ENCODE peak calls at places on chromosome 14, in ten cellular contexts. J is foreskin fibroblast; G is sciatic nerve; I is NCI-H2227 treated with DMSO at 0.1 percent for 48 hours; M is HuH-7.5; X is activated CD4-positive, alpha-beta T cell treated with anti-CD3 and anti-CD28 coated beads for 24 hours; K is psoas muscle; Q is NCI-H1417; D is progenitor cell of endocrine pancreas; F is T-helper 9 cell. A is an unnamed sample.

GRCh38 chr14:24092960-24093900 is 881 bp upstream of the PCK2 start:
- DNase-seq in D (no peak), G (no peak), F (no peak), I (no peak), M (no peak), K (no peak), X (no peak), J (no peak), Q (no peak), A (no peak)

GRCh38 chr14:57492859-57493258 is 798 bp downstream of the CCDC198 start:
- DNase-seq in D (no peak), G (no peak), Q (peak; percentile 84), J (peak; percentile 72), I (no peak), F (no peak), X (no peak), M (no peak), K (no peak), A (no peak)

GRCh38 chr14:36659010-36659821 is 2.4 kb upstream of the PAX9 start:
- DNase-seq in D (no peak), M (no peak), I (no peak), J (no peak), F (no peak), Q (no peak), X (no peak), K (no peak), G (no peak), A (no peak)

GRCh38 chr14:33402604-33403003 is 463.9 kb downstream of the NPAS3 start:
- DNase-seq in F (no peak), J (no peak), G (no peak), D (no peak), I (no peak), X (no peak), Q (no peak), K (no peak), M (no peak), A (no peak)

GRCh38 chr14:45185110-45185814 is 49.5 kb downstream of the FANCM start:
- DNase-seq in J (peak; percentile 17), K (no peak), Q (no peak), X (no peak), F (no peak), D (no peak), I (no peak), G (no peak), M (no peak), A (no peak)

GRCh38 chr14:65336191-65336591 is 76.3 kb upstream of the FUT8 start:
- DNase-seq in G (no peak), M (no peak), K (no peak), F (no peak), J (peak; percentile 73), D (no peak), Q (no peak), I (no peak), X (peak; percentile 28), A (no peak)

GRCh38 chr14:64715628-64716412 is 11.6 kb downstream of the PLEKHG3 start:
- DNase-seq in I (no peak), K (no peak), M (no peak), Q (no peak), J (peak; percentile 33), G (no peak), X (no peak), D (no peak), F (no peak), A (no peak)

GRCh38 chr14:71764701-71765347 is 167.4 kb upstream of the RGS6 start:
- DNase-seq in F (no peak), Q (no peak), I (no peak), K (no peak), D (no peak), M (no peak), G (no peak), J (peak; percentile 21), X (no peak), A (no peak)

A was measured in lower leg skin.